ENCODE peak calls at places on chromosome 10, in seven cellular contexts. J is left ventricle myocardium inferior; Y is Panc1; C is heart right ventricle; Z is spleen; I is CD4-positive, alpha-beta memory T cell; S is endothelial cell of umbilical vein. W is an unnamed sample. For H3K4me1, the result is how much of the 10 kb centered on the place peaks cover.

GRCh38 chr10:33277135-33277536 is 57.3 kb downstream of the NRP1 start:
- DNase-seq in C (peak), Z (no peak), I (no peak), S (peak), Y (no peak), J (peak), W (no peak)

GRCh38 chr10:70551971-70552422 is 50.5 kb downstream of the PRF1 start:
- DNase-seq in I (no peak), Z (no peak), J (no peak), Y (no peak), C (no peak), S (no peak), W (peak)

GRCh38 chr10:26516540-26517101 is 78.5 kb downstream of the APBB1IP start:
- DNase-seq in Y (no peak), C (no peak), Z (no peak), I (no peak), S (no peak), J (no peak), W (no peak)

GRCh38 chr10:29798876-29799690 is 164.3 kb upstream of the SVIL start:
- DNase-seq in Y (no peak), C (no peak), S (peak), Z (no peak), I (no peak), J (no peak), W (no peak)

GRCh38 chr10:72001026-72001380 is 36.8 kb downstream of the CHST3 start:
- DNase-seq in Z (no peak), S (peak), J (no peak), I (no peak), C (no peak), Y (no peak), W (no peak)

GRCh38 chr10:121823993-121824463 is 103.8 kb downstream of the ATE1 start:
- DNase-seq in C (no peak), I (peak), Z (no peak), Y (peak), J (no peak), S (peak), W (no peak)

GRCh38 chr10:71451754-71452153 is 55.0 kb downstream of the CDH23 start:
- DNase-seq in Y (no peak), I (no peak), Z (no peak), S (no peak), C (no peak), J (no peak), W (no peak)

GRCh38 chr10:23422003-23422411 is 16.9 kb upstream of the OTUD1 start:
- DNase-seq in Z (no peak), I (no peak), C (no peak), Y (no peak), S (no peak), J (no peak), W (no peak)

GRCh38 chr10:114057845-114058244 is 14.2 kb downstream of the ADRB1 start:
- DNase-seq in I (no peak), J (no peak), Z (no peak), C (no peak), Y (no peak), S (no peak), W (no peak)

GRCh38 chr10:28130267-28130666 is 131.4 kb upstream of the ODAD2 start:
- DNase-seq in Y (no peak), J (no peak), S (peak), C (no peak), I (no peak), Z (no peak), W (no peak)

GRCh38 chr10:113094114-113094486 is 144.1 kb downstream of the TCF7L2 start:
- DNase-seq in Y (no peak), Z (no peak), S (peak), C (no peak), I (peak), J (no peak), W (no peak)

GRCh38 chr10:124693396-124693795 is 50.8 kb downstream of the FAM53B start:
- DNase-seq in S (no peak), I (no peak), J (no peak), Y (no peak), Z (no peak), C (no peak), W (no peak)

GRCh38 chr10:30434273-30435067 is 486 bp downstream of the MAP3K8 start:
- DNase-seq in Z (peak), S (peak), Y (no peak), C (peak), J (peak), I (peak), W (peak)

GRCh38 chr10:126455766-126456425 is 67.6 kb upstream of the ADAM12 start:
- DNase-seq in S (no peak), C (no peak), Y (no peak), I (no peak), Z (no peak), J (no peak), W (no peak)

GRCh38 chr10:68543004-68543918 is 15.9 kb upstream of the SLC25A16 start:
- DNase-seq in Y (peak), C (no peak), I (no peak), S (no peak), Z (no peak), J (no peak), W (no peak)

DNA sequence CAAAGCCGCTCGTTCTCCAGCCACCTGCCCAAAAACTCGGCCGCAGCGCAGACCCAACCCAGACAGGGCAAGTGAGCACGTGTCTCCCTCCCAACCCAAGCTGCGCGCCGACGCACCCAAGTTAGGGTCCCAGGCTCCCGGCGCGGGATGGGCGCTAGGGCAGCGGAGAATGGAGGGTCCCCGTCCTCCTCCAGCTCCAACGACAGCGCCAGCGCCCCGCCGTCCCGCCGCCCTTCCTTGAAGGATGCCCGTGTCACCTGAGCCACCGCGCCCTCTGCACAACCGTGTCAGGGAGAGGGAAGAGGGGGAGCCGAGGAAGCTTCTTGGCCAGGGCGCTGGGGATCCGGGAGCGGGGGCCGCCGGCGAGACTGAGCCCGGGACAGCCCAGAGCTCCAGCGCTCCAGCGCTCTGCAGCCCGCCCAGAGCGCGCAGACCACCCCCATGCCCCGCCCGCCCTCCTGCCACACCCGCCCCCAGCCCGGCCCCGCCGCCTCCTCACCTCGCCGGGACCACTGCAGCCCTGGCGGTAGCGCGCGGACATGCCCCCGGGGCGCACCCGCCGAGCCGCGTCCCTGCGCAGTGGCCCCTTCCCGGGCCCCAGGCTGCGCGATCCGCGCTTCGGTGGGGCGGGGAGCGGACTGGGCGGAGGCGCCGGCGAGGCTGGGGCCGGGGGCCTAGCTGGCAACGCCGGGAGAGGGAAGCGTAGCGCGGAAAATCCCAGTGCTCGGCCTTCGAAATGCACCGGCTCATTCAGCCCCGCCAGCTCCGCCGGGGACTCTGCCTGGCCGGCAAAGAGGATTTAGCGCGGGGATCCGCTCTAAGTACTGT is at the start of gene SLC16A12:
- DNase-seq in S (no peak), C (peak), Y (no peak), I (no peak), Z (no peak), J (peak), W (peak)
- H3K4me3 ChIP-seq in S (peak), C (peak), Y (peak), I (no peak), Z (peak), J (peak), W (peak)

DNA sequence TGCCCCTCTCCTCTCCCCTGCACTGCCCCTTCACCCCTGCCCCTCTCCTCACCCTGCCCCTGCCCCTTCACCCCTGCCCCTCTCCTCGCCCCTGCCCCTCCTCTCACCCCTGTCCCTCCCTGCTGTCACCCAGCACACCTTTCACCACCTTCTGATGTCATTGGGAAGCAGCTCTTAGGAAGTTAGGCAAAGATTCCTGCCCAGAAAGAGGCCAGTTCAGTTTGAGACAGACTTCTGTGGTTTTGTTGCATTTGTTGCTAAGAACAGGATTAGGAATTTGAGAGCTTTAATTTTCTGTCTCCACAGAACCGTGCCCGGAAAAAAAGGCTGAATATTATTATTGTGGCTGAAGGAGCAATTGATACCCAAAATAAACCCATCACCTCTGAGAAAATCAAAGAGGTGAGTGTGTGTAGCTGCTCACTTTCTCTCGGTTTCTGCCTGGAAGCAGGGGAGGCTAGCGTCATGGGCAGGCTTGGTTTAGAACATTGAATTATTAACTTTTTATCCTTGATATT is 39.6 kb downstream of the PFKP start:
- DNase-seq in J (no peak), C (no peak), I (no peak), Y (no peak), Z (no peak), S (no peak), W (no peak)
- H3K27ac ChIP-seq in J (peak), C (peak), I (no peak), Y (no peak), Z (no peak), S (no peak), W (peak)

DNA sequence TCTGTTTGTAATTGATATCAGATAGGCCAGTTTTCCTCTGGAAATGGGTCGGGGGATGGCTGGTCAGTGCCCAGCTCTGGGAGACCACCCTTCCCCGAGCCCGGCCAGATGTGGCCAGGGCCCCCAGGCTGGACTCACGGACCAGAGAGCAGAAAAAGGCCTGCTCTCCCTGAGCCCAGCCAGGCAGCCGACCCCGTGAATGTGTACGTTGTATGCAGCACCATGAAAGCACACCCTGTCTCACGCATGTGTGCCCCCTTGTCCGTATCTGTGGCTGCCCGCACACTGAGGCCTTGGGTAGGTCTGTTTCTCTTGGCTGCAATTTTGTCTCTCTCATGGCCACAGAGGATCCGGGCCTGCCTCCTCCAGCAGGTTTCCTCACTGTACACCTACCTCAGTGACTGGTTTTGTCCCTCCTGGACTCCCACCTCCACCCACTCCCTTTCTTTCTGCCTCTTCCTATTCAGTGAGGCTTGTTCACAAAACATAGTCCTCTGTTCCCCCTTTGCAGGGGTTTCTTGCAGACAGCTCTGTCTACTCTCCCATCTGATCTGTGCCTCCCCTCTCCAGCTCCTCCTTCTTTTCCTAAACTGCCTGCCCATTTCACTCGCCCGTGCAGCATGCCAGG is 23.6 kb upstream of the ANKRD2 start:
- DNase-seq in Z (peak), C (no peak), I (no peak), Y (no peak), S (no peak), J (no peak), W (no peak)
- H3K4me1 ChIP-seq in Z (under half), C (under half), I (under half), Y (under half), S (under half), J (half or more), W (under half)

GRCh38 chr10:13893926-13894325 is 307.2 kb downstream of the PRPF18 start:
- DNase-seq in Y (no peak), C (no peak), Z (no peak), I (no peak), S (peak), J (no peak), W (no peak)

GRCh38 chr10:13891542-13892431 is 305.0 kb downstream of the PRPF18 start:
- DNase-seq in C (no peak), I (no peak), S (peak), J (peak), Y (no peak), Z (no peak), W (peak)

GRCh38 chr10:13892871-13893270 is 306.1 kb downstream of the PRPF18 start:
- DNase-seq in I (no peak), C (no peak), Y (no peak), Z (no peak), J (no peak), S (no peak), W (no peak)

GRCh38 chr10:13890233-13890616 is 303.5 kb downstream of the PRPF18 start:
- DNase-seq in C (no peak), I (no peak), Z (no peak), Y (no peak), J (no peak), S (peak), W (no peak)

DNA sequence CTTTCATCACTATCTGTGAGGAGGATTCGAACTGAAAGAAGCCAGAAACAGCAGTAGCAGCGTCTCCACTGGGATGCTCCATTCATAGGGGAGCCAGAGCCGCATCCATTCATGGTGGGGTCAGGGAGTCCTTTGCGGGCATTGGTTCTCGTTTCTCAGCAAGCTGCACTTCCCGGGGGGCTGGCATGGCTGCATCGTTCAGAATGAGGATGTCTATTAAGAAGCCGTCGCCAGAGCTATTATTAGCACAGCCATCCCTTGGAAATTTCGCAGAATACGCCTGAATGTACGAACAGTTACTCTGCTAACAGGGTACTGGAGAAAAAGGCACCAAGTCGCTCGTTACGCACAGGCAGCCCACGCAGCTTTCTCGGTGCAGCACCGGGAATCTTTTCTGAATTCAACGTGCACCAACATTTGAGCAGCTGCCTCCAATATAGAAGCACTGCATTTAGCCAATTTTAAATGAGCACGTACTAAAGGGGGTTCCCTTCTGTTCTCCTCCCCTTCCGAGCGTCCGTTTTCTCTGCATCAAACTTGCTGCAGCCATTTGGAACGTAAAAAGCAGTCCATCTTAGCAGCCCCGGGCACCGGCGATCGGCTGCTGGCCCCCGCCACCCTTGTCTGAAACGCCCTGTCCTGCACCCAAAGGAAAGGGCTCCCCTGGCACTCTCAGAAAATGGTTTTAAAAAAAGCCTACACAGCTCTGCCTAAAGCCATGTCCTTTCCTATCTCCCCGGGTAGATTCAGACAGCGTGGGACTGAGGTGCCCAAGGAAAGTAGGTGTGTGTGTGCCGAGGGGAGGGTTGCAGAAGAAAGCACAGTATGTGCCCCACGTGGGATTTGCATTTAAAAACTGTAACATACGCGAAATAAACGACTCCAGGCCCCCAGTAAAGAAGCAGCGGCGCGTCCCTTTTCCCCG is 304.1 kb downstream of the PRPF18 start:
- DNase-seq in I (no peak), S (peak), C (peak), J (no peak), Z (no peak), Y (no peak), W (peak)
- H3K4me3 ChIP-seq in I (peak), S (peak), C (peak), J (peak), Z (peak), Y (peak), W (peak)

GRCh38 chr10:118734477-118734876 is 20.3 kb downstream of the CACUL1 start:
- DNase-seq in S (no peak), J (no peak), Z (no peak), C (no peak), Y (no peak), I (no peak), W (no peak)
- H3K27ac ChIP-seq in S (no peak), J (no peak), Z (no peak), C (no peak), Y (no peak), I (no peak), W (no peak)

DNA sequence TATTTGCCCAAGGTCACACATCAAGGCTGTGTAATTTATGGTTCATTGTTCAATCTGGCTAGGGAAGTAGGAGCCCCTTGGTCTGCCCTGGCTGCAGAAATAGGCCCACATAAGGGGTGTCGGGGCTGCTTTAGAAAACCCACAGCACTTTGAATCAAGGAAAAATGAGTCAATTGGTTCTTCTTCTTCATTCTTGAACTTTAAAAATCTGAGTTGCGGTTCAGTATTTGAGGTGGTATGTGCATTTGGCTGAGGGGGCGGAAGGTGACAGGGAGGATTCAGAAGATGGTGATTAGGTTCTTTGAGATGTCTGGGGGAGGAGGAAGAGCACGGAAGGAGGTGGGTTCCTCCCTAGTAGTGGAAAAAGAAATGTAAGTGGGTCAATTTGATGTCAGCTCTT is 253.8 kb downstream of the PTEN start:
- DNase-seq in I (no peak), J (no peak), S (no peak), C (no peak), Z (no peak), Y (no peak), W (no peak)
- H3K4me1 ChIP-seq in I (under half), J (under half), S (under half), C (under half), Z (half or more), Y (under half), W (under half)

GRCh38 chr10:59361659-59362183 is 628 bp downstream of the FAM13C start:
- DNase-seq in C (no peak), I (no peak), S (no peak), J (no peak), Z (no peak), Y (no peak), W (no peak)
- H3K4me3 ChIP-seq in C (peak), I (no peak), S (no peak), J (peak), Z (peak), Y (peak), W (peak)